ENCODE peak calls at places on chromosomes 3 and 15, in eight cellular contexts. One of them, this sample, is unnamed.

GRCh38 chr3:143332046-143332445 is 212.5 kb downstream of the CHST2 start:
- DNase-seq in hepatocyte: no peak
- DNase-seq in NCI-H524: no peak
- DNase-seq in aorta: no peak
- DNase-seq in posterior cingulate gyrus: no peak
- DNase-seq in activated T-helper 1 cell treated with Interleukin-2 at 50 U/mL for 16 hours: no peak
- DNase-seq in non-pigmented ciliary epithelial cell: no peak
- DNase-seq in psoas muscle: no peak
- DNase-seq in this sample: no peak

GRCh38 chr15:39431371-39431770 is 149.5 kb upstream of the THBS1 start:
- DNase-seq in hepatocyte: no peak
- DNase-seq in NCI-H524: no peak
- DNase-seq in aorta: no peak
- DNase-seq in posterior cingulate gyrus: no peak
- DNase-seq in activated T-helper 1 cell treated with Interleukin-2 at 50 U/mL for 16 hours: no peak
- DNase-seq in non-pigmented ciliary epithelial cell: no peak
- DNase-seq in psoas muscle: no peak
- DNase-seq in this sample: no peak

GRCh38 chr3:194203482-194204035 is 67.6 kb downstream of the HES1 start:
- DNase-seq in hepatocyte: no peak
- DNase-seq in NCI-H524: no peak
- DNase-seq in aorta: no peak
- DNase-seq in posterior cingulate gyrus: no peak
- DNase-seq in activated T-helper 1 cell treated with Interleukin-2 at 50 U/mL for 16 hours: no peak
- DNase-seq in non-pigmented ciliary epithelial cell: no peak
- DNase-seq in psoas muscle: no peak
- DNase-seq in this sample: no peak

GRCh38 chr15:49927462-49927861 is 191.6 kb downstream of the ATP8B4 start:
- DNase-seq in hepatocyte: no peak
- DNase-seq in NCI-H524: no peak
- DNase-seq in aorta: no peak
- DNase-seq in posterior cingulate gyrus: no peak
- DNase-seq in activated T-helper 1 cell treated with Interleukin-2 at 50 U/mL for 16 hours: no peak
- DNase-seq in non-pigmented ciliary epithelial cell: no peak
- DNase-seq in psoas muscle: no peak
- DNase-seq in this sample: no peak

GRCh38 chr3:12812812-12813211 is 16.3 kb downstream of the CAND2 start:
- DNase-seq in hepatocyte: no peak
- DNase-seq in NCI-H524: no peak
- DNase-seq in aorta: no peak
- DNase-seq in posterior cingulate gyrus: no peak
- DNase-seq in activated T-helper 1 cell treated with Interleukin-2 at 50 U/mL for 16 hours: no peak
- DNase-seq in non-pigmented ciliary epithelial cell: no peak
- DNase-seq in psoas muscle: no peak
- DNase-seq in this sample: no peak

GRCh38 chr3:136690611-136691010 is 61.6 kb downstream of the STAG1 start:
- DNase-seq in hepatocyte: no peak
- DNase-seq in NCI-H524: no peak
- DNase-seq in aorta: no peak
- DNase-seq in posterior cingulate gyrus: no peak
- DNase-seq in activated T-helper 1 cell treated with Interleukin-2 at 50 U/mL for 16 hours: no peak
- DNase-seq in non-pigmented ciliary epithelial cell: no peak
- DNase-seq in psoas muscle: no peak
- DNase-seq in this sample: peak

GRCh38 chr3:169286992-169287391 is 376.5 kb downstream of the MECOM start:
- DNase-seq in hepatocyte: no peak
- DNase-seq in NCI-H524: peak
- DNase-seq in aorta: no peak
- DNase-seq in posterior cingulate gyrus: no peak
- DNase-seq in activated T-helper 1 cell treated with Interleukin-2 at 50 U/mL for 16 hours: no peak
- DNase-seq in non-pigmented ciliary epithelial cell: no peak
- DNase-seq in psoas muscle: no peak
- DNase-seq in this sample: no peak

GRCh38 chr3:52435246-52436101 is 9.4 kb downstream of the SEMA3G start:
- DNase-seq in hepatocyte: no peak
- DNase-seq in NCI-H524: no peak
- DNase-seq in aorta: peak
- DNase-seq in posterior cingulate gyrus: peak
- DNase-seq in activated T-helper 1 cell treated with Interleukin-2 at 50 U/mL for 16 hours: no peak
- DNase-seq in non-pigmented ciliary epithelial cell: no peak
- DNase-seq in psoas muscle: no peak
- DNase-seq in this sample: no peak

GRCh38 chr3:42831321-42831713 is 22.1 kb downstream of the ACKR2 start:
- DNase-seq in hepatocyte: peak
- DNase-seq in NCI-H524: peak
- DNase-seq in aorta: peak
- DNase-seq in posterior cingulate gyrus: peak
- DNase-seq in activated T-helper 1 cell treated with Interleukin-2 at 50 U/mL for 16 hours: peak
- DNase-seq in non-pigmented ciliary epithelial cell: no peak
- DNase-seq in psoas muscle: peak
- DNase-seq in this sample: peak

GRCh38 chr15:61318276-61318675 is 89.2 kb upstream of the RORA start:
- DNase-seq in hepatocyte: no peak
- DNase-seq in NCI-H524: no peak
- DNase-seq in aorta: no peak
- DNase-seq in posterior cingulate gyrus: no peak
- DNase-seq in activated T-helper 1 cell treated with Interleukin-2 at 50 U/mL for 16 hours: no peak
- DNase-seq in non-pigmented ciliary epithelial cell: no peak
- DNase-seq in psoas muscle: no peak
- DNase-seq in this sample: no peak

GRCh38 chr3:127700406-127700805 is 27.7 kb downstream of the ABTB1 start:
- DNase-seq in hepatocyte: no peak
- DNase-seq in NCI-H524: peak
- DNase-seq in aorta: peak
- DNase-seq in posterior cingulate gyrus: peak
- DNase-seq in activated T-helper 1 cell treated with Interleukin-2 at 50 U/mL for 16 hours: no peak
- DNase-seq in non-pigmented ciliary epithelial cell: no peak
- DNase-seq in psoas muscle: peak
- DNase-seq in this sample: no peak

GRCh38 chr15:47331796-47332480 is 385.4 kb upstream of the SEMA6D start:
- DNase-seq in hepatocyte: peak
- DNase-seq in NCI-H524: no peak
- DNase-seq in aorta: no peak
- DNase-seq in posterior cingulate gyrus: no peak
- DNase-seq in activated T-helper 1 cell treated with Interleukin-2 at 50 U/mL for 16 hours: no peak
- DNase-seq in non-pigmented ciliary epithelial cell: no peak
- DNase-seq in psoas muscle: no peak
- DNase-seq in this sample: no peak

GRCh38 chr3:119700269-119700919 is 2.4 kb upstream of the CFAP91 start:
- DNase-seq in hepatocyte: peak
- DNase-seq in NCI-H524: no peak
- DNase-seq in aorta: no peak
- DNase-seq in posterior cingulate gyrus: no peak
- DNase-seq in activated T-helper 1 cell treated with Interleukin-2 at 50 U/mL for 16 hours: no peak
- DNase-seq in non-pigmented ciliary epithelial cell: no peak
- DNase-seq in psoas muscle: no peak
- DNase-seq in this sample: no peak

GRCh38 chr3:12750658-12751071 is 8.4 kb downstream of the TMEM40 start:
- DNase-seq in hepatocyte: no peak
- DNase-seq in NCI-H524: no peak
- DNase-seq in aorta: no peak
- DNase-seq in posterior cingulate gyrus: no peak
- DNase-seq in activated T-helper 1 cell treated with Interleukin-2 at 50 U/mL for 16 hours: no peak
- DNase-seq in non-pigmented ciliary epithelial cell: no peak
- DNase-seq in psoas muscle: no peak
- DNase-seq in this sample: no peak

GRCh38 chr3:8856721-8857120 is 87.3 kb upstream of the OXTR start:
- DNase-seq in hepatocyte: no peak
- DNase-seq in NCI-H524: no peak
- DNase-seq in aorta: no peak
- DNase-seq in posterior cingulate gyrus: no peak
- DNase-seq in activated T-helper 1 cell treated with Interleukin-2 at 50 U/mL for 16 hours: no peak
- DNase-seq in non-pigmented ciliary epithelial cell: no peak
- DNase-seq in psoas muscle: no peak
- DNase-seq in this sample: no peak

GRCh38 chr3:40770046-40770445 is 245.3 kb downstream of the ZNF621 start:
- DNase-seq in hepatocyte: no peak
- DNase-seq in NCI-H524: no peak
- DNase-seq in aorta: no peak
- DNase-seq in posterior cingulate gyrus: no peak
- DNase-seq in activated T-helper 1 cell treated with Interleukin-2 at 50 U/mL for 16 hours: no peak
- DNase-seq in non-pigmented ciliary epithelial cell: no peak
- DNase-seq in psoas muscle: no peak
- DNase-seq in this sample: no peak

GRCh38 chr15:43881944-43882343 is 55.1 kb downstream of the WDR76 start:
- DNase-seq in hepatocyte: no peak
- DNase-seq in NCI-H524: no peak
- DNase-seq in aorta: no peak
- DNase-seq in posterior cingulate gyrus: no peak
- DNase-seq in activated T-helper 1 cell treated with Interleukin-2 at 50 U/mL for 16 hours: no peak
- DNase-seq in non-pigmented ciliary epithelial cell: no peak
- DNase-seq in psoas muscle: no peak
- DNase-seq in this sample: no peak

GRCh38 chr3:108863799-108864135 is 41.2 kb downstream of the TRAT1 start:
- DNase-seq in hepatocyte: no peak
- DNase-seq in NCI-H524: no peak
- DNase-seq in aorta: no peak
- DNase-seq in posterior cingulate gyrus: no peak
- DNase-seq in activated T-helper 1 cell treated with Interleukin-2 at 50 U/mL for 16 hours: no peak
- DNase-seq in non-pigmented ciliary epithelial cell: no peak
- DNase-seq in psoas muscle: no peak
- DNase-seq in this sample: no peak

GRCh38 chr15:23565395-23566069 is at the start of gene MKRN3:
- DNase-seq in hepatocyte: no peak
- DNase-seq in NCI-H524: peak
- DNase-seq in aorta: no peak
- DNase-seq in posterior cingulate gyrus: peak
- DNase-seq in activated T-helper 1 cell treated with Interleukin-2 at 50 U/mL for 16 hours: peak
- DNase-seq in non-pigmented ciliary epithelial cell: peak
- DNase-seq in psoas muscle: peak
- DNase-seq in this sample: peak

GRCh38 chr3:147408180-147409105 is 722 bp upstream of the ZIC1 start:
- DNase-seq in hepatocyte: no peak
- DNase-seq in NCI-H524: peak
- DNase-seq in aorta: no peak
- DNase-seq in posterior cingulate gyrus: no peak
- DNase-seq in activated T-helper 1 cell treated with Interleukin-2 at 50 U/mL for 16 hours: no peak
- DNase-seq in non-pigmented ciliary epithelial cell: no peak
- DNase-seq in psoas muscle: no peak
- DNase-seq in this sample: no peak

GRCh38 chr3:101816215-101817149 is 32.8 kb upstream of the NFKBIZ start:
- DNase-seq in hepatocyte: no peak
- DNase-seq in NCI-H524: no peak
- DNase-seq in aorta: no peak
- DNase-seq in posterior cingulate gyrus: no peak
- DNase-seq in activated T-helper 1 cell treated with Interleukin-2 at 50 U/mL for 16 hours: no peak
- DNase-seq in non-pigmented ciliary epithelial cell: no peak
- DNase-seq in psoas muscle: no peak
- DNase-seq in this sample: no peak

GRCh38 chr3:33858131-33858530 is 59.7 kb downstream of the PDCD6IP start:
- DNase-seq in hepatocyte: no peak
- DNase-seq in NCI-H524: no peak
- DNase-seq in aorta: no peak
- DNase-seq in posterior cingulate gyrus: no peak
- DNase-seq in activated T-helper 1 cell treated with Interleukin-2 at 50 U/mL for 16 hours: no peak
- DNase-seq in non-pigmented ciliary epithelial cell: no peak
- DNase-seq in psoas muscle: no peak
- DNase-seq in this sample: no peak

GRCh38 chr3:124796477-124796876 is 66.2 kb downstream of the UMPS start:
- DNase-seq in hepatocyte: no peak
- DNase-seq in NCI-H524: no peak
- DNase-seq in aorta: no peak
- DNase-seq in posterior cingulate gyrus: no peak
- DNase-seq in activated T-helper 1 cell treated with Interleukin-2 at 50 U/mL for 16 hours: no peak
- DNase-seq in non-pigmented ciliary epithelial cell: no peak
- DNase-seq in psoas muscle: no peak
- DNase-seq in this sample: no peak

GRCh38 chr15:69200773-69201745 is 40.6 kb downstream of the GLCE start:
- DNase-seq in hepatocyte: no peak
- DNase-seq in NCI-H524: no peak
- DNase-seq in aorta: no peak
- DNase-seq in posterior cingulate gyrus: no peak
- DNase-seq in activated T-helper 1 cell treated with Interleukin-2 at 50 U/mL for 16 hours: no peak
- DNase-seq in non-pigmented ciliary epithelial cell: no peak
- DNase-seq in psoas muscle: no peak
- DNase-seq in this sample: no peak

GRCh38 chr15:76161153-76162049 is 101.6 kb downstream of the TMEM266 start:
- DNase-seq in hepatocyte: no peak
- DNase-seq in NCI-H524: peak
- DNase-seq in aorta: no peak
- DNase-seq in posterior cingulate gyrus: no peak
- DNase-seq in activated T-helper 1 cell treated with Interleukin-2 at 50 U/mL for 16 hours: no peak
- DNase-seq in non-pigmented ciliary epithelial cell: no peak
- DNase-seq in psoas muscle: peak
- DNase-seq in this sample: no peak

GRCh38 chr15:81296673-81297072 is 27.3 kb downstream of the STARD5 start:
- DNase-seq in hepatocyte: no peak
- DNase-seq in NCI-H524: no peak
- DNase-seq in aorta: peak
- DNase-seq in posterior cingulate gyrus: no peak
- DNase-seq in activated T-helper 1 cell treated with Interleukin-2 at 50 U/mL for 16 hours: peak
- DNase-seq in non-pigmented ciliary epithelial cell: no peak
- DNase-seq in psoas muscle: peak
- DNase-seq in this sample: peak

GRCh38 chr15:43799209-43799944 is 643 bp downstream of the SERINC4 start:
- DNase-seq in hepatocyte: no peak
- DNase-seq in NCI-H524: peak
- DNase-seq in aorta: no peak
- DNase-seq in posterior cingulate gyrus: no peak
- DNase-seq in activated T-helper 1 cell treated with Interleukin-2 at 50 U/mL for 16 hours: no peak
- DNase-seq in non-pigmented ciliary epithelial cell: no peak
- DNase-seq in psoas muscle: no peak
- DNase-seq in this sample: no peak

GRCh38 chr15:40240619-40241304 is 1.9 kb downstream of the PAK6 start:
- DNase-seq in hepatocyte: no peak
- DNase-seq in NCI-H524: no peak
- DNase-seq in aorta: no peak
- DNase-seq in posterior cingulate gyrus: no peak
- DNase-seq in activated T-helper 1 cell treated with Interleukin-2 at 50 U/mL for 16 hours: no peak
- DNase-seq in non-pigmented ciliary epithelial cell: no peak
- DNase-seq in psoas muscle: no peak
- DNase-seq in this sample: no peak

GRCh38 chr3:46301122-46301835 is 52.6 kb upstream of the CCR2 start:
- DNase-seq in hepatocyte: no peak
- DNase-seq in NCI-H524: no peak
- DNase-seq in aorta: no peak
- DNase-seq in posterior cingulate gyrus: no peak
- DNase-seq in activated T-helper 1 cell treated with Interleukin-2 at 50 U/mL for 16 hours: no peak
- DNase-seq in non-pigmented ciliary epithelial cell: no peak
- DNase-seq in psoas muscle: no peak
- DNase-seq in this sample: no peak

GRCh38 chr3:169556909-169557308 is 106.6 kb downstream of the MECOM start:
- DNase-seq in hepatocyte: no peak
- DNase-seq in NCI-H524: no peak
- DNase-seq in aorta: no peak
- DNase-seq in posterior cingulate gyrus: no peak
- DNase-seq in activated T-helper 1 cell treated with Interleukin-2 at 50 U/mL for 16 hours: no peak
- DNase-seq in non-pigmented ciliary epithelial cell: no peak
- DNase-seq in psoas muscle: no peak
- DNase-seq in this sample: no peak

GRCh38 chr15:25862087-25862468 is 1.0 kb downstream of the ATP10A start:
- DNase-seq in hepatocyte: no peak
- DNase-seq in NCI-H524: no peak
- DNase-seq in aorta: peak
- DNase-seq in posterior cingulate gyrus: no peak
- DNase-seq in activated T-helper 1 cell treated with Interleukin-2 at 50 U/mL for 16 hours: no peak
- DNase-seq in non-pigmented ciliary epithelial cell: no peak
- DNase-seq in psoas muscle: no peak
- DNase-seq in this sample: no peak

GRCh38 chr3:30502742-30503073 is 103.7 kb upstream of the TGFBR2 start:
- DNase-seq in hepatocyte: no peak
- DNase-seq in NCI-H524: no peak
- DNase-seq in aorta: no peak
- DNase-seq in posterior cingulate gyrus: no peak
- DNase-seq in activated T-helper 1 cell treated with Interleukin-2 at 50 U/mL for 16 hours: no peak
- DNase-seq in non-pigmented ciliary epithelial cell: peak
- DNase-seq in psoas muscle: no peak
- DNase-seq in this sample: no peak

GRCh38 chr3:107452436-107452835 is 70.3 kb upstream of the BBX start:
- DNase-seq in hepatocyte: no peak
- DNase-seq in NCI-H524: no peak
- DNase-seq in aorta: no peak
- DNase-seq in posterior cingulate gyrus: no peak
- DNase-seq in activated T-helper 1 cell treated with Interleukin-2 at 50 U/mL for 16 hours: no peak
- DNase-seq in non-pigmented ciliary epithelial cell: no peak
- DNase-seq in psoas muscle: no peak
- DNase-seq in this sample: no peak

GRCh38 chr3:121781611-121782010 is 32.1 kb upstream of the GOLGB1 start:
- DNase-seq in hepatocyte: no peak
- DNase-seq in NCI-H524: no peak
- DNase-seq in aorta: no peak
- DNase-seq in posterior cingulate gyrus: no peak
- DNase-seq in activated T-helper 1 cell treated with Interleukin-2 at 50 U/mL for 16 hours: no peak
- DNase-seq in non-pigmented ciliary epithelial cell: no peak
- DNase-seq in psoas muscle: no peak
- DNase-seq in this sample: no peak

This sample was measured in T-helper 2 cell.